ENCODE peak calls at places on chromosome 5, in eight cellular contexts. Y, A, W, E, F, V, Z and H are unnamed samples.

GRCh38 chr5:81163641-81164040 is 69.5 kb upstream of the CKMT2 start:
- DNase-seq in Z (no peak), A (no peak), E (no peak), Y (no peak), F (no peak), V (no peak), W (no peak), H (no peak)

GRCh38 chr5:170522211-170523128 is 18.6 kb downstream of the KCNIP1 start:
- DNase-seq in A (peak), F (no peak), Y (peak), W (no peak), E (no peak), V (peak), Z (no peak), H (no peak)

GRCh38 chr5:120624021-120624563 is 160.0 kb downstream of the PRR16 start:
- DNase-seq in F (no peak), E (no peak), A (peak), W (no peak), Z (no peak), Y (peak), V (no peak), H (no peak)

GRCh38 chr5:172648008-172648359 is 6.9 kb downstream of the NEURL1B start:
- DNase-seq in V (no peak), Y (no peak), F (no peak), Z (no peak), E (no peak), A (no peak), W (no peak), H (no peak)

GRCh38 chr5:172713113-172713808 is 57.7 kb downstream of the DUSP1 start:
- DNase-seq in Z (peak), W (peak), Y (peak), V (no peak), A (peak), F (peak), E (no peak), H (peak)

GRCh38 chr5:138869763-138870500 is 5.2 kb downstream of the LRRTM2 start:
- DNase-seq in Y (no peak), E (no peak), A (no peak), W (no peak), F (no peak), Z (no peak), V (no peak), H (peak)

GRCh38 chr5:147240266-147240985 is 5.6 kb downstream of the STK32A start:
- DNase-seq in E (no peak), A (no peak), Z (no peak), Y (no peak), V (no peak), W (no peak), F (no peak), H (no peak)

GRCh38 chr5:37722236-37723146 is 117.3 kb downstream of the GDNF start:
- DNase-seq in W (no peak), E (no peak), Y (peak), V (peak), A (peak), F (peak), Z (no peak), H (no peak)

GRCh38 chr5:134420326-134420725 is 8.6 kb upstream of the CDKN2AIPNL start:
- DNase-seq in W (no peak), V (no peak), Z (no peak), A (no peak), F (no peak), E (no peak), Y (no peak), H (no peak)

GRCh38 chr5:132733499-132734148 is 3.7 kb downstream of the KIF3A start:
- DNase-seq in W (no peak), Y (no peak), E (no peak), F (no peak), Z (no peak), V (no peak), A (no peak), H (no peak)

GRCh38 chr5:97046270-97046982 is 96.0 kb downstream of the LIX1 start:
- DNase-seq in E (no peak), A (no peak), Z (no peak), V (no peak), W (no peak), Y (no peak), F (no peak), H (no peak)

GRCh38 chr5:114243281-114243982 is 118.4 kb upstream of the KCNN2 start:
- DNase-seq in F (no peak), W (no peak), A (no peak), V (no peak), Y (no peak), Z (no peak), E (no peak), H (no peak)